ENCODE peak calls at places on chromosomes 12 and 14, in eight cellular contexts. One of them, this sample, is unnamed.

GRCh38 chr14:37443461-37443860 is 151.6 kb downstream of the FOXA1 start:
- DNase-seq in Calu3: no peak
- DNase-seq in HFFc6: no peak
- DNase-seq in mesothelial cell of epicardium: no peak
- DNase-seq in astrocyte of the spinal cord: peak
- DNase-seq in lung: no peak
- DNase-seq in AG10803: peak
- DNase-seq in GM13976: no peak
- DNase-seq in this sample: no peak

GRCh38 chr12:118436986-118437385 is 60.6 kb downstream of the SUDS3 start:
- DNase-seq in lung: no peak
- DNase-seq in HFFc6: peak
- DNase-seq in astrocyte of the spinal cord: peak
- DNase-seq in Calu3: no peak
- DNase-seq in mesothelial cell of epicardium: no peak
- DNase-seq in AG10803: peak
- DNase-seq in GM13976: no peak
- DNase-seq in this sample: no peak

GRCh38 chr14:77580964-77581505 is 35.4 kb downstream of the SPTLC2 start:
- DNase-seq in astrocyte of the spinal cord: peak
- DNase-seq in AG10803: peak
- DNase-seq in mesothelial cell of epicardium: no peak
- DNase-seq in Calu3: no peak
- DNase-seq in GM13976: peak
- DNase-seq in lung: no peak
- DNase-seq in HFFc6: peak
- DNase-seq in this sample: peak

GRCh38 chr12:27383429-27384260 is 51.0 kb downstream of the BMAL2 start:
- DNase-seq in GM13976: peak
- DNase-seq in astrocyte of the spinal cord: peak
- DNase-seq in HFFc6: peak
- DNase-seq in mesothelial cell of epicardium: peak
- DNase-seq in Calu3: peak
- DNase-seq in AG10803: peak
- DNase-seq in lung: peak
- DNase-seq in this sample: peak

GRCh38 chr12:45276154-45276553 is 60.3 kb downstream of the ANO6 start:
- DNase-seq in AG10803: no peak
- DNase-seq in astrocyte of the spinal cord: no peak
- DNase-seq in HFFc6: no peak
- DNase-seq in mesothelial cell of epicardium: no peak
- DNase-seq in Calu3: no peak
- DNase-seq in lung: no peak
- DNase-seq in GM13976: no peak
- DNase-seq in this sample: no peak

GRCh38 chr14:20489093-20489994 is 16.0 kb upstream of the RNASE10 start:
- DNase-seq in Calu3: no peak
- DNase-seq in astrocyte of the spinal cord: peak
- DNase-seq in lung: no peak
- DNase-seq in HFFc6: no peak
- DNase-seq in mesothelial cell of epicardium: no peak
- DNase-seq in AG10803: no peak
- DNase-seq in GM13976: no peak
- DNase-seq in this sample: peak

GRCh38 chr12:65335021-65335714 is 56.7 kb downstream of the MSRB3 start:
- DNase-seq in HFFc6: peak
- DNase-seq in AG10803: peak
- DNase-seq in astrocyte of the spinal cord: peak
- DNase-seq in lung: no peak
- DNase-seq in GM13976: no peak
- DNase-seq in mesothelial cell of epicardium: no peak
- DNase-seq in Calu3: peak
- DNase-seq in this sample: no peak

GRCh38 chr12:133203344-133204263 is 22.3 kb downstream of the ZNF268 start:
- DNase-seq in AG10803: peak
- DNase-seq in GM13976: no peak
- DNase-seq in HFFc6: no peak
- DNase-seq in lung: no peak
- DNase-seq in Calu3: no peak
- DNase-seq in mesothelial cell of epicardium: no peak
- DNase-seq in astrocyte of the spinal cord: no peak
- DNase-seq in this sample: no peak

GRCh38 chr12:125533434-125534029 is 468.3 kb downstream of the AACS start:
- DNase-seq in GM13976: peak
- DNase-seq in Calu3: peak
- DNase-seq in mesothelial cell of epicardium: peak
- DNase-seq in HFFc6: no peak
- DNase-seq in AG10803: no peak
- DNase-seq in lung: no peak
- DNase-seq in astrocyte of the spinal cord: peak
- DNase-seq in this sample: peak

GRCh38 chr14:106694638-106695393 is 1168.4 kb downstream of the TMEM121 start:
- DNase-seq in Calu3: no peak
- DNase-seq in HFFc6: no peak
- DNase-seq in lung: no peak
- DNase-seq in GM13976: peak
- DNase-seq in mesothelial cell of epicardium: no peak
- DNase-seq in astrocyte of the spinal cord: no peak
- DNase-seq in AG10803: no peak
- DNase-seq in this sample: peak

GRCh38 chr14:93120952-93121834 is 5.5 kb upstream of the ITPK1 start:
- DNase-seq in AG10803: no peak
- DNase-seq in GM13976: no peak
- DNase-seq in HFFc6: no peak
- DNase-seq in lung: no peak
- DNase-seq in mesothelial cell of epicardium: no peak
- DNase-seq in Calu3: no peak
- DNase-seq in astrocyte of the spinal cord: no peak
- DNase-seq in this sample: no peak

GRCh38 chr14:54343276-54344121 is 53.3 kb upstream of the CDKN3 start:
- DNase-seq in HFFc6: no peak
- DNase-seq in GM13976: no peak
- DNase-seq in Calu3: no peak
- DNase-seq in lung: no peak
- DNase-seq in astrocyte of the spinal cord: peak
- DNase-seq in mesothelial cell of epicardium: no peak
- DNase-seq in AG10803: no peak
- DNase-seq in this sample: no peak

GRCh38 chr14:55832122-55832911 is 252.3 kb downstream of the KTN1 start:
- DNase-seq in AG10803: no peak
- DNase-seq in HFFc6: no peak
- DNase-seq in GM13976: no peak
- DNase-seq in mesothelial cell of epicardium: no peak
- DNase-seq in Calu3: peak
- DNase-seq in lung: no peak
- DNase-seq in astrocyte of the spinal cord: peak
- DNase-seq in this sample: no peak

DNA sequence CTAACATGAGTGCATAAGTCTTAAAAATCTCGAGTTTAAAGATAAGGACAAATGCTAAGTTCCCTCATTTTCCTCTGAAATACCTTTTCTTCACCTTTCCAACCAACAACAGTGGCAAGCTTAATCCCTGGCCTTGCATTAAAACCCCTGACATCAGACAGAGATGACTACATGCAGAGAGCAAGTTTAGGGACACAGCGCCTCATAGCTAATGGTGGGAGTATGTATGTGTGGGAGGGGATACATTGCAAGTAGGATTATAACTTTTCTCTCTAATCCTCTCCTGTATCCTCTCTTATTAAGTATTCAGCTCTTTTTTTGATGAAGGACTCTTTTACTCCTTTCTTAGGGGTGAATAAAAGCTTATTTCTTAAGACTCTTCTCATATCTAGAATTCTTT is 547.1 kb downstream of the CCER1 start:
- DNase-seq in mesothelial cell of epicardium: no peak
- DNase-seq in GM13976: no peak
- DNase-seq in astrocyte of the spinal cord: no peak
- DNase-seq in lung: no peak
- DNase-seq in Calu3: no peak
- DNase-seq in HFFc6: no peak
- DNase-seq in AG10803: no peak
- DNase-seq in this sample: no peak
- TF ChIP-seq CTCF in mesothelial cell of epicardium: no peak
- TF ChIP-seq CTCF in GM13976: no peak
- TF ChIP-seq CTCF in astrocyte of the spinal cord: no peak
- TF ChIP-seq CTCF in lung: no peak
- TF ChIP-seq CTCF in Calu3: no peak
- TF ChIP-seq CTCF in HFFc6: no peak
- TF ChIP-seq CTCF in AG10803: peak
- TF ChIP-seq CTCF in this sample: no peak

GRCh38 chr12:106302401-106303201 is at the start of gene TCP11L2:
- DNase-seq in HFFc6: peak
- DNase-seq in mesothelial cell of epicardium: peak
- DNase-seq in AG10803: peak
- DNase-seq in lung: peak
- DNase-seq in Calu3: peak
- DNase-seq in GM13976: peak
- DNase-seq in astrocyte of the spinal cord: peak
- DNase-seq in this sample: peak

GRCh38 chr12:106301611-106302321 is 767 bp upstream of the TCP11L2 start:
- DNase-seq in astrocyte of the spinal cord: peak
- DNase-seq in GM13976: peak
- DNase-seq in lung: peak
- DNase-seq in mesothelial cell of epicardium: peak
- DNase-seq in Calu3: peak
- DNase-seq in HFFc6: no peak
- DNase-seq in AG10803: peak
- DNase-seq in this sample: peak

GRCh38 chr12:106304797-106305196 is 2.3 kb downstream of the TCP11L2 start:
- DNase-seq in HFFc6: no peak
- DNase-seq in lung: no peak
- DNase-seq in astrocyte of the spinal cord: no peak
- DNase-seq in AG10803: peak
- DNase-seq in mesothelial cell of epicardium: no peak
- DNase-seq in Calu3: no peak
- DNase-seq in GM13976: no peak
- DNase-seq in this sample: no peak

GRCh38 chr12:106304001-106304421 is 1.5 kb downstream of the TCP11L2 start:
- DNase-seq in mesothelial cell of epicardium: no peak
- DNase-seq in AG10803: peak
- DNase-seq in Calu3: no peak
- DNase-seq in astrocyte of the spinal cord: no peak
- DNase-seq in HFFc6: no peak
- DNase-seq in lung: no peak
- DNase-seq in GM13976: no peak
- DNase-seq in this sample: no peak

GRCh38 chr12:106303202-106303820 is 778 bp downstream of the TCP11L2 start:
- DNase-seq in astrocyte of the spinal cord: peak
- DNase-seq in AG10803: peak
- DNase-seq in mesothelial cell of epicardium: peak
- DNase-seq in lung: peak
- DNase-seq in Calu3: peak
- DNase-seq in GM13976: peak
- DNase-seq in HFFc6: peak
- DNase-seq in this sample: peak
- TF ChIP-seq CTCF in astrocyte of the spinal cord: no peak
- TF ChIP-seq CTCF in AG10803: peak
- TF ChIP-seq CTCF in mesothelial cell of epicardium: no peak
- TF ChIP-seq CTCF in lung: no peak
- TF ChIP-seq CTCF in Calu3: no peak
- TF ChIP-seq CTCF in GM13976: no peak
- TF ChIP-seq CTCF in HFFc6: peak
- TF ChIP-seq CTCF in this sample: no peak

GRCh38 chr14:104770851-104771272 is 17.9 kb downstream of the SIVA1 start:
- DNase-seq in AG10803: no peak
- DNase-seq in lung: no peak
- DNase-seq in Calu3: no peak
- DNase-seq in GM13976: no peak
- DNase-seq in HFFc6: no peak
- DNase-seq in astrocyte of the spinal cord: no peak
- DNase-seq in mesothelial cell of epicardium: no peak
- DNase-seq in this sample: peak
- TF ChIP-seq CTCF in AG10803: peak
- TF ChIP-seq CTCF in lung: no peak
- TF ChIP-seq CTCF in Calu3: peak
- TF ChIP-seq CTCF in GM13976: peak
- TF ChIP-seq CTCF in HFFc6: peak
- TF ChIP-seq CTCF in astrocyte of the spinal cord: peak
- TF ChIP-seq CTCF in mesothelial cell of epicardium: peak
- TF ChIP-seq CTCF in this sample: no peak

DNA sequence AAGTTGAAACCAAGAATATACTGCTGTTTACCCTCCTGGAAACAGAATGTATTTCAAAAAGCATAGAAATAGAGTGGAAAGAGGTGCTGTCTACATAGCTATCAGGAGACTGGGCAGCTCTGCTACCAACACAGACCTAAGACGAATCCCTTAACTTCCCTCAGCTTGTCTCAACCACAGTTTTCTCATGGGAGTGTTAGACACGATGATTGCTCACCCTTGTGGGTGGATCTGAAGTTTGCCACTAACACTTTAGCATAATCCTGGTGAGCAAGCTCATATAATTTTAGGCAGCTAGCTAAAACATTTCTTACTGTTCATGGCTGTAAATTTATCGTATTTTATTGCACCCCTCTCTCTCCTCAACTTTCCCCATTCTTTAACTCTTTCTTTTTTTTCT is 38.5 kb downstream of the C12orf75 start:
- DNase-seq in GM13976: no peak
- DNase-seq in AG10803: peak
- DNase-seq in lung: no peak
- DNase-seq in astrocyte of the spinal cord: peak
- DNase-seq in HFFc6: peak
- DNase-seq in mesothelial cell of epicardium: no peak
- DNase-seq in Calu3: no peak
- DNase-seq in this sample: no peak
- TF ChIP-seq CTCF in GM13976: no peak
- TF ChIP-seq CTCF in AG10803: peak
- TF ChIP-seq CTCF in lung: no peak
- TF ChIP-seq CTCF in astrocyte of the spinal cord: peak
- TF ChIP-seq CTCF in HFFc6: peak
- TF ChIP-seq CTCF in mesothelial cell of epicardium: no peak
- TF ChIP-seq CTCF in Calu3: no peak
- TF ChIP-seq CTCF in this sample: no peak

GRCh38 chr14:97299661-97300060 is 502.5 kb downstream of the VRK1 start:
- DNase-seq in mesothelial cell of epicardium: no peak
- DNase-seq in HFFc6: no peak
- DNase-seq in Calu3: no peak
- DNase-seq in astrocyte of the spinal cord: no peak
- DNase-seq in GM13976: no peak
- DNase-seq in lung: no peak
- DNase-seq in AG10803: no peak
- DNase-seq in this sample: no peak
- TF ChIP-seq CTCF in mesothelial cell of epicardium: no peak
- TF ChIP-seq CTCF in HFFc6: no peak
- TF ChIP-seq CTCF in Calu3: no peak
- TF ChIP-seq CTCF in astrocyte of the spinal cord: no peak
- TF ChIP-seq CTCF in GM13976: peak
- TF ChIP-seq CTCF in lung: no peak
- TF ChIP-seq CTCF in AG10803: no peak
- TF ChIP-seq CTCF in this sample: no peak